ENCODE peak calls at places on chromosome 3, in nine cellular contexts. One of them, this sample, is unnamed.

GRCh38 chr3:23209103-23209502 is 6.0 kb downstream of the UBE2E2 start:
- DNase-seq in NCI-H187 treated with DMSO at 0.1 percent for 48 hours: no peak
- DNase-seq in RCC 7860: no peak
- DNase-seq in CD8-positive, alpha-beta memory T cell: no peak
- DNase-seq in H4: no peak
- DNase-seq in cardiac muscle cell: no peak
- DNase-seq in stimulated activated CD8-positive, alpha-beta memory T cell treated with anti-CD3 and anti-CD28 coated beads, Interleukin-15, amount 100 ng/mL, for 24 hours: no peak
- DNase-seq in M059J: no peak
- DNase-seq in GM20000: no peak
- DNase-seq in this sample: no peak

GRCh38 chr3:36484386-36484785 is 104.1 kb downstream of the STAC start:
- DNase-seq in NCI-H187 treated with DMSO at 0.1 percent for 48 hours: no peak
- DNase-seq in RCC 7860: no peak
- DNase-seq in CD8-positive, alpha-beta memory T cell: no peak
- DNase-seq in H4: peak
- DNase-seq in cardiac muscle cell: no peak
- DNase-seq in stimulated activated CD8-positive, alpha-beta memory T cell treated with anti-CD3 and anti-CD28 coated beads, Interleukin-15, amount 100 ng/mL, for 24 hours: no peak
- DNase-seq in M059J: peak
- DNase-seq in GM20000: no peak
- DNase-seq in this sample: no peak

GRCh38 chr3:190008432-190008831 is 112.3 kb downstream of the P3H2 start:
- DNase-seq in NCI-H187 treated with DMSO at 0.1 percent for 48 hours: no peak
- DNase-seq in RCC 7860: no peak
- DNase-seq in CD8-positive, alpha-beta memory T cell: no peak
- DNase-seq in H4: no peak
- DNase-seq in cardiac muscle cell: peak
- DNase-seq in stimulated activated CD8-positive, alpha-beta memory T cell treated with anti-CD3 and anti-CD28 coated beads, Interleukin-15, amount 100 ng/mL, for 24 hours: no peak
- DNase-seq in M059J: no peak
- DNase-seq in GM20000: no peak
- DNase-seq in this sample: no peak

GRCh38 chr3:49900491-49901153 is 3.1 kb downstream of the MST1R start:
- DNase-seq in NCI-H187 treated with DMSO at 0.1 percent for 48 hours: no peak
- DNase-seq in RCC 7860: peak
- DNase-seq in CD8-positive, alpha-beta memory T cell: no peak
- DNase-seq in H4: peak
- DNase-seq in cardiac muscle cell: no peak
- DNase-seq in stimulated activated CD8-positive, alpha-beta memory T cell treated with anti-CD3 and anti-CD28 coated beads, Interleukin-15, amount 100 ng/mL, for 24 hours: no peak
- DNase-seq in M059J: peak
- DNase-seq in GM20000: no peak
- DNase-seq in this sample: no peak

GRCh38 chr3:46496745-46497555 is 826 bp upstream of the RTP3 start:
- DNase-seq in NCI-H187 treated with DMSO at 0.1 percent for 48 hours: no peak
- DNase-seq in RCC 7860: no peak
- DNase-seq in CD8-positive, alpha-beta memory T cell: peak
- DNase-seq in H4: peak
- DNase-seq in cardiac muscle cell: peak
- DNase-seq in stimulated activated CD8-positive, alpha-beta memory T cell treated with anti-CD3 and anti-CD28 coated beads, Interleukin-15, amount 100 ng/mL, for 24 hours: no peak
- DNase-seq in M059J: peak
- DNase-seq in GM20000: peak
- DNase-seq in this sample: no peak

GRCh38 chr3:186909078-186909853 is 21.1 kb upstream of the ST6GAL1 start:
- DNase-seq in NCI-H187 treated with DMSO at 0.1 percent for 48 hours: no peak
- DNase-seq in RCC 7860: no peak
- DNase-seq in CD8-positive, alpha-beta memory T cell: peak
- DNase-seq in H4: peak
- DNase-seq in cardiac muscle cell: no peak
- DNase-seq in stimulated activated CD8-positive, alpha-beta memory T cell treated with anti-CD3 and anti-CD28 coated beads, Interleukin-15, amount 100 ng/mL, for 24 hours: no peak
- DNase-seq in M059J: no peak
- DNase-seq in GM20000: no peak
- DNase-seq in this sample: peak

GRCh38 chr3:30098206-30098605 is 508.2 kb upstream of the TGFBR2 start:
- DNase-seq in NCI-H187 treated with DMSO at 0.1 percent for 48 hours: no peak
- DNase-seq in RCC 7860: no peak
- DNase-seq in CD8-positive, alpha-beta memory T cell: no peak
- DNase-seq in H4: no peak
- DNase-seq in cardiac muscle cell: no peak
- DNase-seq in stimulated activated CD8-positive, alpha-beta memory T cell treated with anti-CD3 and anti-CD28 coated beads, Interleukin-15, amount 100 ng/mL, for 24 hours: no peak
- DNase-seq in M059J: no peak
- DNase-seq in GM20000: no peak
- DNase-seq in this sample: no peak

GRCh38 chr3:62527484-62527883 is 154.1 kb upstream of the FEZF2 start:
- DNase-seq in NCI-H187 treated with DMSO at 0.1 percent for 48 hours: no peak
- DNase-seq in RCC 7860: no peak
- DNase-seq in CD8-positive, alpha-beta memory T cell: no peak
- DNase-seq in H4: no peak
- DNase-seq in cardiac muscle cell: no peak
- DNase-seq in stimulated activated CD8-positive, alpha-beta memory T cell treated with anti-CD3 and anti-CD28 coated beads, Interleukin-15, amount 100 ng/mL, for 24 hours: no peak
- DNase-seq in M059J: no peak
- DNase-seq in GM20000: no peak
- DNase-seq in this sample: no peak

GRCh38 chr3:178777718-178778411 is 241.6 kb downstream of the KCNMB2 start:
- DNase-seq in NCI-H187 treated with DMSO at 0.1 percent for 48 hours: no peak
- DNase-seq in RCC 7860: peak
- DNase-seq in CD8-positive, alpha-beta memory T cell: no peak
- DNase-seq in H4: no peak
- DNase-seq in cardiac muscle cell: no peak
- DNase-seq in stimulated activated CD8-positive, alpha-beta memory T cell treated with anti-CD3 and anti-CD28 coated beads, Interleukin-15, amount 100 ng/mL, for 24 hours: no peak
- DNase-seq in M059J: peak
- DNase-seq in GM20000: peak
- DNase-seq in this sample: no peak

GRCh38 chr3:64084640-64085039 is 61.3 kb upstream of the PSMD6 start:
- DNase-seq in NCI-H187 treated with DMSO at 0.1 percent for 48 hours: no peak
- DNase-seq in RCC 7860: peak
- DNase-seq in CD8-positive, alpha-beta memory T cell: no peak
- DNase-seq in H4: peak
- DNase-seq in cardiac muscle cell: no peak
- DNase-seq in stimulated activated CD8-positive, alpha-beta memory T cell treated with anti-CD3 and anti-CD28 coated beads, Interleukin-15, amount 100 ng/mL, for 24 hours: no peak
- DNase-seq in M059J: peak
- DNase-seq in GM20000: no peak
- DNase-seq in this sample: no peak

GRCh38 chr3:61574854-61575253 is 13.5 kb downstream of the PTPRG start:
- DNase-seq in NCI-H187 treated with DMSO at 0.1 percent for 48 hours: no peak
- DNase-seq in RCC 7860: peak
- DNase-seq in CD8-positive, alpha-beta memory T cell: no peak
- DNase-seq in H4: peak
- DNase-seq in cardiac muscle cell: no peak
- DNase-seq in stimulated activated CD8-positive, alpha-beta memory T cell treated with anti-CD3 and anti-CD28 coated beads, Interleukin-15, amount 100 ng/mL, for 24 hours: no peak
- DNase-seq in M059J: peak
- DNase-seq in GM20000: no peak
- DNase-seq in this sample: no peak

This sample was measured in natural killer cell treated with Interleukin-12 subunit alpha and Interleukin-12 subunit beta and Interleukin-15 and Interleukin-18, amount 100 ng/mL, for 72 hours.